ENCODE peak calls at places on chromosomes 16 and 17, in six cellular contexts. J is IMR-90, Y is H1, Z is mesenchymal stem cell, L is neuronal stem cell, O is trophoblast cell. A is an unnamed sample.

GRCh38 chr16:50298591-50299507 is 32.5 kb downstream of the ADCY7 start:
- DNase-seq in J (no peak), Y (no peak), Z (no peak), L (no peak), O (no peak), A (peak; percentile 22)

GRCh38 chr16:17313085-17313611 is 157.6 kb downstream of the XYLT1 start:
- DNase-seq in J (peak; percentile 28), Y (no peak), Z (no peak), L (no peak), O (no peak), A (no peak)

GRCh38 chr17:56939869-56940484 is 20.9 kb downstream of the COIL start:
- DNase-seq in J (peak; percentile 62), L (peak; percentile 66), Y (peak; percentile 45), O (no peak), Z (peak; percentile 77), A (no peak)

GRCh38 chr16:66399930-66400329 is 27.2 kb upstream of the BEAN1 start:
- DNase-seq in L (no peak), O (no peak), Z (no peak), Y (no peak), J (no peak), A (no peak)

GRCh38 chr17:9209347-9209746 is 188.0 kb downstream of the NTN1 start:
- DNase-seq in Z (no peak), Y (no peak), L (no peak), J (no peak), O (no peak), A (peak; percentile 27)

GRCh38 chr16:75580-76501 is 2.2 kb upstream of the MPG start:
- DNase-seq in J (peak; percentile 86), Y (no peak), L (no peak), O (no peak), Z (peak; percentile 94), A (peak; percentile 83)

GRCh38 chr16:81541314-81541713 is 96.7 kb downstream of the CMIP start:
- DNase-seq in Z (no peak), O (no peak), L (no peak), J (no peak), Y (no peak), A (no peak)

GRCh38 chr17:50149425-50150353 is 788 bp downstream of the PPP1R9B start:
- DNase-seq in Y (no peak), J (peak; percentile 48), Z (peak; percentile 59), O (no peak), L (no peak), A (peak; percentile 69)

GRCh38 chr16:24986512-24987303 is 28.5 kb downstream of the ARHGAP17 start:
- DNase-seq in Y (no peak), L (no peak), J (peak; percentile 88), Z (peak; percentile 94), O (peak; percentile 73), A (no peak)

GRCh38 chr16:84040206-84040822 is 2.3 kb downstream of the SLC38A8 start:
- DNase-seq in O (no peak), Y (no peak), L (no peak), Z (no peak), J (no peak), A (no peak)

GRCh38 chr17:5707482-5707881 is 123.2 kb upstream of the NLRP1 start:
- DNase-seq in J (no peak), O (no peak), L (no peak), Y (no peak), Z (no peak), A (peak; percentile 14)

GRCh38 chr17:74442670-74443515 is 11.0 kb downstream of the GPRC5C start:
- DNase-seq in Y (peak; percentile 69), J (no peak), O (no peak), L (no peak), Z (no peak), A (peak; percentile 69)

GRCh38 chr17:4708436-4708835 is 2.0 kb upstream of the ARRB2 start:
- DNase-seq in Y (peak; percentile 64), J (no peak), L (no peak), Z (peak; percentile 19), O (no peak), A (peak; percentile 74)

GRCh38 chr17:61862105-61862574 is 1.2 kb downstream of the BRIP1 start:
- DNase-seq in Z (peak; percentile 12), O (no peak), L (no peak), J (peak; percentile 42), Y (no peak), A (no peak)
- H2AFZ ChIP-seq in Z (no peak overlapping the region), O (no peak overlapping the region), L (peak overlapping the region; percentile 85), J (no peak overlapping the region), Y (no peak overlapping the region), A (no peak overlapping the region)

GRCh38 chr17:16217002-16217635 is at the start of gene PIGL:
- DNase-seq in Y (peak; percentile 92), O (peak; percentile 89), L (peak; percentile 90), Z (peak; percentile 95), J (peak; percentile 95), A (peak; percentile 95)
- H3K4ac ChIP-seq in Y (peak within 1 kb of the TSS; percentile 22), O (peak within 1 kb of the TSS; percentile 18), L (no peak within 1 kb of the TSS), Z (peak within 1 kb of the TSS; percentile 87), J (peak within 1 kb of the TSS; percentile 99), A (no peak within 1 kb of the TSS)

GRCh38 chr16:85457366-85457765 is 155.8 kb upstream of the GSE1 start:
- DNase-seq in O (peak; percentile 36), Y (no peak), L (no peak), Z (no peak), J (no peak), A (no peak)

GRCh38 chr16:85460983-85461813 is 151.9 kb upstream of the GSE1 start:
- DNase-seq in O (no peak), J (peak; percentile 56), Y (no peak), L (no peak), Z (peak; percentile 88), A (no peak)

GRCh38 chr16:85459529-85460251 is 153.4 kb upstream of the GSE1 start:
- DNase-seq in L (no peak), O (no peak), Y (no peak), J (no peak), Z (peak; percentile 70), A (no peak)

GRCh38 chr16:85460252-85460982 is 152.7 kb upstream of the GSE1 start:
- DNase-seq in Z (peak; percentile 79), J (no peak), Y (no peak), O (no peak), L (no peak), A (no peak)

GRCh38 chr16:85458952-85459351 is 154.2 kb upstream of the GSE1 start:
- DNase-seq in Z (no peak), O (no peak), L (no peak), Y (no peak), J (no peak), A (no peak)
- H3K4me1 ChIP-seq in Z (peaks cover 78% of the 10 kb centered on the region), O (peaks cover 33% of the 10 kb centered on the region), L (peaks cover 65% of the 10 kb centered on the region), Y (peaks cover 26% of the 10 kb centered on the region), J (peaks cover 31% of the 10 kb centered on the region), A (peaks cover 8% of the 10 kb centered on the region)

DNA sequence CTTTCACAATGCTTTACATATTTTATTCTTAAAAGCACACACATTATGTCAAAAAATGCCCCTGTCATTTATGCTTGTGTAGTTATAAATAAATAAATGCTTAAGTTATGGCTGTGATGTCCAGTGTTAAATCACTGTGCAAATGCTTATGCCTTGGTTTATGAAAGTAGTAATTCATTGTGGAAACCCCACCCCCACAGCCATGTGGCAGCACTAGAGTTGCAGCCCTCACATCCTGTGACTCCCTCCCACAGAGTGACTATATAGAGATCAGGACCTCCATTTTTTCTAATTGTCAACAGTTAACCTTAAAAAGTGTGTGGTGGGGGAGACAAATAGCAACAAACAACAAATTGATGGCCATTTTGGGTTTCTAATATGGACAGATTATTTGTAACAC is 2.4 kb downstream of the SKAP1 start:
- DNase-seq in O (no peak), J (no peak), Z (peak; percentile 15), Y (no peak), L (no peak), A (no peak)
- H2AFZ ChIP-seq in O (no peak overlapping the region), J (no peak overlapping the region), Z (no peak overlapping the region), Y (no peak overlapping the region), L (no peak overlapping the region), A (no peak overlapping the region)

DNA sequence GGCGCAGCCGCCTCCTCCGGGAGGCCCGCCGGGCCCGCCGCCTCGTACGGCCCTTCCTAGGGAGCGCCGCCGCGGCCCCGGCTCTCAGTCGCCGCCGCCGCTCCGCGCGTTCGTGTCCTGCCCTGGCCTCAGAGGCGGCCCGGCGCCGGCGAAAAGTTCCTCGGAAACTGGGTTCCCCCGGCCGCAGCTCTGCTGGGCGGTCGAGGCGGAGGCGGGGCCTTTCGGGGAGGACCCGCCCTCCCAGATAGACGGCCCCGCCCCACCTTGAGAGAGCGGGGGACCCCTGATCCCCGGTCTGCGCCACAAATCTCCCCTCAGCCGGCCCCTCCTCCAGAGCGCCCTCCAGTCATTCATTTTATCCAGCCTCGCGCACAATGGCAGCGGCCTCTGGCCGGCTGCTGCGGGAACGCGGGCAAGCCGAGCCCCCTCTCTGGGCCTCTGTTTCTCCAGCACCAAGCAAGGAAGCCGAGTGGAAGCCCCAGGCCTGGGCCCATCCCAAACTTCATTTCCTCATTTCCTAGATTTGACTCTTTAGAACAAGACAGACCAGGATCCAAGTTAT is at the start of gene SREBF1:
- DNase-seq in L (peak; percentile 80), Z (peak; percentile 79), O (peak; percentile 11), J (peak; percentile 37), Y (peak; percentile 84), A (peak; percentile 87)
- H3K4ac ChIP-seq in L (peak within 1 kb of the TSS; percentile 99), Z (peak within 1 kb of the TSS; percentile 97), O (peak within 1 kb of the TSS; percentile 69), J (peak within 1 kb of the TSS; percentile 93), Y (peak within 1 kb of the TSS; percentile 84), A (peak within 1 kb of the TSS; percentile 81)

GRCh38 chr16:11671676-11672075 is 3.4 kb downstream of the SNN start:
- DNase-seq in Y (no peak), Z (no peak), L (no peak), O (no peak), J (no peak), A (no peak)

GRCh38 chr16:11674818-11675560 is 6.7 kb downstream of the SNN start:
- DNase-seq in Y (no peak), L (no peak), O (no peak), Z (peak; percentile 52), J (peak; percentile 51), A (no peak)

GRCh38 chr16:11672206-11673090 is 4.2 kb downstream of the SNN start:
- DNase-seq in Z (no peak), L (no peak), J (no peak), O (no peak), Y (no peak), A (no peak)

GRCh38 chr16:11674001-11674817 is 6.0 kb downstream of the SNN start:
- DNase-seq in Z (no peak), J (no peak), Y (no peak), O (no peak), L (no peak), A (no peak)

DNA sequence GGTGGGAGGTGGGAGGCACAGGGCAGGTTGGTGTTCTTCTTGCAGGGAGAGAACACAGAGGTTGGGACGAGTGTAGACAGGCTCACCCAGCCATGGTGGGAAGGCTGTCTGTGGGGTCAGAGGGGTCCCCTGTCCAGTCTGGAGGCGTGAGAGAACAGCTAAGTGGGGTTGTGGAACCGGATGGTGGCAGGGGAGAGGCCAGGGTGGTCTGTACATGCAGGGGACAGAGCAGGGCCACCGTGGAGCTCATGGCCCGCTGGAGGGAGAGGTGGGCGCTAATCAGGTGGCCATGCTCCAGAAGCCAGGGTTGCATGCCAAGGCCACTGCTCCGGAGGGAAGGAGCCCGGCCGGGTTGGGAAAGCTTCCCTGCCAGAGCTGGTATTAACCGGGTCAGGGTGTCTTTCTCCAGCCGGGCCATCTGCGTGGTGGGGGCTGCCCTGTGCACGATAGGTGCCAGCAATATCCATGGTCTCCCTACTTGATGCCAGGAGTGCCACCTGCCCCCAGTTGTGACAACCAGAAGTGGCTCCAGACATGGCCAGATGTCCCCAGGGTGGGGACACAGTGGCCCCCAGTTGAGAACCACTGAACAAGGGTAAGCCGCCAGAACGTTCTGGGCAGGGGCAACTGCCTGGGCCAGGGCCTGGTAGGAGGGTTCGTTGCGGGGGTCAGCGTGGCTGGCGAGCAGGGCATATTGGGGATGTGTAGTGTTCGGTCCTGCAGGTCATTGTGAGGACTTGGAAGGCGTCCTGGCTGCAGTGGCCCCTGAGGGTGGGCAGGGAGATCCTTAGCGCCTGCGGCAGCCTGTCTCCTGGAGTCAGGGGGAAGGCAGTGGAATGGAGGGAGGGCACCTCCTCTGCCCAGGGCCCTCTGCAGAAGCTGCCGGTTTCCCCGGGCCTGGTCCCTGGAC is 5.1 kb downstream of the SNN start:
- DNase-seq in Y (no peak), Z (no peak), J (no peak), L (no peak), O (no peak), A (no peak)
- H3K4me1 ChIP-seq in Y (peaks cover 14% of the 10 kb centered on the region), Z (peaks cover 39% of the 10 kb centered on the region), J (peaks cover 22% of the 10 kb centered on the region), L (peaks cover 13% of the 10 kb centered on the region), O (peaks cover 50% of the 10 kb centered on the region), A (no peaks in the 10 kb centered on the region)

A was measured in H9.